ENCODE peak calls at places on chromosome 4, in ten cellular contexts. O is cardiac muscle cell, N is lower lobe of right lung, M is globus pallidus, L is glutamatergic neuron, E is Kasumi-1, B is fibroblast of the aortic adventitia, U is AG09319, K is lower leg skin, P is Karpas-422. D is an unnamed sample.

GRCh38 chr4:52143815-52144214 is 92.7 kb downstream of the SPATA18 start:
- DNase-seq in O (no peak), N (no peak), M (no peak), L (no peak), E (peak; percentile 40), B (no peak), U (no peak), K (no peak), P (no peak), D (no peak)

GRCh38 chr4:184792334-184792733 is 33.4 kb downstream of the ACSL1 start:
- DNase-seq in O (no peak), N (no peak), M (no peak), L (no peak), E (no peak), B (no peak), U (no peak), K (no peak), P (no peak), D (no peak)

GRCh38 chr4:62243895-62244294 is 1043.8 kb downstream of the ADGRL3 start:
- DNase-seq in O (no peak), N (no peak), M (no peak), L (no peak), E (no peak), B (no peak), U (no peak), K (no peak), P (no peak), D (no peak)

GRCh38 chr4:11011249-11011648 is 326.7 kb upstream of the CLNK start:
- DNase-seq in O (no peak), N (no peak), M (no peak), L (no peak), E (no peak), B (no peak), U (no peak), K (no peak), P (no peak), D (no peak)

GRCh38 chr4:169268951-169269781 is 1.6 kb downstream of the SH3RF1 start:
- DNase-seq in O (no peak), N (no peak), M (no peak), L (peak; percentile 17), E (no peak), B (peak; percentile 93), U (no peak), K (no peak), P (no peak), D (peak; percentile 76)

GRCh38 chr4:160592258-160592657 is 1489.4 kb downstream of the RAPGEF2 start:
- DNase-seq in O (no peak), N (no peak), M (no peak), L (no peak), E (no peak), B (no peak), U (no peak), K (no peak), P (no peak), D (no peak)

GRCh38 chr4:88130544-88131305 is 27.7 kb downstream of the ABCG2 start:
- DNase-seq in O (no peak), N (no peak), M (peak; percentile 7), L (no peak), E (peak; percentile 23), B (no peak), U (no peak), K (no peak), P (no peak), D (no peak)

GRCh38 chr4:99361268-99361922 is 8.8 kb upstream of the ADH1C start:
- DNase-seq in O (no peak), N (no peak), M (no peak), L (no peak), E (no peak), B (no peak), U (no peak), K (no peak), P (no peak), D (no peak)

GRCh38 chr4:61533140-61533539 is 333.0 kb downstream of the ADGRL3 start:
- DNase-seq in O (no peak), N (no peak), M (no peak), L (no peak), E (no peak), B (no peak), U (no peak), K (no peak), P (no peak), D (no peak)

GRCh38 chr4:41060352-41061318 is 153.7 kb downstream of the APBB2 start:
- DNase-seq in O (no peak), N (no peak), M (no peak), L (no peak), E (no peak), B (peak; percentile 44), U (no peak), K (peak; percentile 60), P (no peak), D (no peak)

GRCh38 chr4:154743683-154744340 is at the start of gene LRAT:
- DNase-seq in O (peak; percentile 81), N (peak; percentile 79), M (peak; percentile 37), L (peak; percentile 77), E (no peak), B (no peak), U (no peak), K (no peak), P (no peak), D (no peak)

GRCh38 chr4:121711263-121712000 is 14.7 kb upstream of the ANXA5 start:
- DNase-seq in O (peak; percentile 72), N (peak; percentile 76), M (peak; percentile 49), L (peak; percentile 88), E (no peak), B (peak; percentile 95), U (peak; percentile 77), K (peak; percentile 69), P (no peak), D (peak; percentile 80)

GRCh38 chr4:140234697-140235060 is 80.7 kb upstream of the MAML3 start:
- DNase-seq in O (no peak), N (no peak), M (no peak), L (no peak), E (no peak), B (no peak), U (no peak), K (no peak), P (no peak), D (no peak)

GRCh38 chr4:74661427-74662171 is 132.7 kb downstream of the BTC start:
- DNase-seq in O (no peak), N (no peak), M (no peak), L (no peak), E (no peak), B (no peak), U (no peak), K (no peak), P (no peak), D (no peak)

GRCh38 chr4:66034671-66035070 is 364.4 kb upstream of the EPHA5 start:
- DNase-seq in O (no peak), N (no peak), M (no peak), L (no peak), E (no peak), B (peak; percentile 41), U (no peak), K (no peak), P (no peak), D (no peak)

GRCh38 chr4:121900132-121900983 is 30.1 kb upstream of the BBS7 start:
- DNase-seq in O (peak; percentile 69), N (no peak), M (peak; percentile 49), L (peak; percentile 53), E (peak; percentile 88), B (peak; percentile 73), U (peak; percentile 25), K (peak; percentile 25), P (peak; percentile 87), D (peak; percentile 11)

GRCh38 chr4:112214397-112215264 is 17.0 kb upstream of the AP1AR start:
- DNase-seq in O (peak; percentile 20), N (no peak), M (no peak), L (no peak), E (peak; percentile 51), B (peak; percentile 55), U (no peak), K (no peak), P (no peak), D (no peak)

GRCh38 chr4:23174179-23174578 is 481.4 kb downstream of the GBA3 start:
- DNase-seq in O (no peak), N (no peak), M (no peak), L (no peak), E (no peak), B (no peak), U (no peak), K (no peak), P (no peak), D (no peak)

GRCh38 chr4:177419416-177419815 is 22.8 kb downstream of the AGA start:
- DNase-seq in O (no peak), N (no peak), M (no peak), L (no peak), E (no peak), B (no peak), U (no peak), K (no peak), P (no peak), D (no peak)

GRCh38 chr4:154634058-154634457 is 21.6 kb upstream of the FGG start:
- DNase-seq in O (no peak), N (no peak), M (no peak), L (no peak), E (no peak), B (no peak), U (no peak), K (no peak), P (no peak), D (no peak)

GRCh38 chr4:102036619-102037376 is 246.3 kb downstream of the BANK1 start:
- DNase-seq in O (peak; percentile 2), N (no peak), M (no peak), L (no peak), E (no peak), B (peak; percentile 48), U (no peak), K (no peak), P (no peak), D (no peak)

GRCh38 chr4:31518796-31519250 is 798.7 kb downstream of the PCDH7 start:
- DNase-seq in O (no peak), N (no peak), M (no peak), L (no peak), E (no peak), B (peak; percentile 38), U (peak; percentile 19), K (no peak), P (no peak), D (no peak)

GRCh38 chr4:823093-823760 is 2.7 kb downstream of the CPLX1 start:
- DNase-seq in O (no peak), N (no peak), M (no peak), L (no peak), E (no peak), B (no peak), U (no peak), K (no peak), P (no peak), D (no peak)

GRCh38 chr4:90074322-90074886 is 52.8 kb upstream of the CCSER1 start:
- DNase-seq in O (peak; percentile 21), N (no peak), M (no peak), L (no peak), E (no peak), B (no peak), U (no peak), K (no peak), P (no peak), D (no peak)

GRCh38 chr4:116357758-116358157 is 727.6 kb downstream of the TRAM1L1 start:
- DNase-seq in O (no peak), N (peak; percentile 54), M (no peak), L (no peak), E (no peak), B (peak; percentile 82), U (no peak), K (no peak), P (peak; percentile 42), D (no peak)

GRCh38 chr4:177064724-177065394 is 244.8 kb upstream of the NEIL3 start:
- DNase-seq in O (no peak), N (no peak), M (no peak), L (no peak), E (no peak), B (no peak), U (no peak), K (no peak), P (no peak), D (no peak)

GRCh38 chr4:123452585-123452984 is 56.0 kb downstream of the SPRY1 start:
- DNase-seq in O (no peak), N (peak; percentile 70), M (peak; percentile 61), L (no peak), E (peak; percentile 85), B (peak; percentile 63), U (peak; percentile 39), K (peak; percentile 85), P (peak; percentile 52), D (peak; percentile 53)

GRCh38 chr4:76872556-76872955 is 25.4 kb downstream of the SOWAHB start:
- DNase-seq in O (no peak), N (no peak), M (no peak), L (no peak), E (no peak), B (no peak), U (no peak), K (no peak), P (no peak), D (no peak)